ENCODE peak calls at places on chromosomes 6 and 20, in eight cellular contexts. One of them, this sample, is unnamed.

GRCh38 chr20:32484221-32485125 is 100.7 kb downstream of the NOL4L start:
- DNase-seq in AML-193: no peak
- DNase-seq in ascending aorta: no peak
- DNase-seq in thyroid gland: peak
- DNase-seq in CD4-positive, alpha-beta memory T cell: peak
- DNase-seq in activated CD4-positive, CD25-positive, alpha-beta regulatory T cell: no peak
- DNase-seq in skeletal muscle cell: no peak
- DNase-seq in effector memory CD8-positive, alpha-beta T cell: no peak
- DNase-seq in this sample: no peak

GRCh38 chr6:20652691-20653479 is 118.6 kb downstream of the CDKAL1 start:
- DNase-seq in AML-193: no peak
- DNase-seq in ascending aorta: no peak
- DNase-seq in thyroid gland: no peak
- DNase-seq in CD4-positive, alpha-beta memory T cell: no peak
- DNase-seq in activated CD4-positive, CD25-positive, alpha-beta regulatory T cell: no peak
- DNase-seq in skeletal muscle cell: no peak
- DNase-seq in effector memory CD8-positive, alpha-beta T cell: no peak
- DNase-seq in this sample: no peak

GRCh38 chr6:158087519-158087867 is 80.6 kb downstream of the SERAC1 start:
- DNase-seq in AML-193: no peak
- DNase-seq in ascending aorta: peak
- DNase-seq in thyroid gland: no peak
- DNase-seq in CD4-positive, alpha-beta memory T cell: no peak
- DNase-seq in activated CD4-positive, CD25-positive, alpha-beta regulatory T cell: no peak
- DNase-seq in skeletal muscle cell: no peak
- DNase-seq in effector memory CD8-positive, alpha-beta T cell: no peak
- DNase-seq in this sample: no peak

GRCh38 chr6:147900191-147900830 is 391.8 kb downstream of the SAMD5 start:
- DNase-seq in AML-193: no peak
- DNase-seq in ascending aorta: no peak
- DNase-seq in thyroid gland: no peak
- DNase-seq in CD4-positive, alpha-beta memory T cell: no peak
- DNase-seq in activated CD4-positive, CD25-positive, alpha-beta regulatory T cell: no peak
- DNase-seq in skeletal muscle cell: no peak
- DNase-seq in effector memory CD8-positive, alpha-beta T cell: no peak
- DNase-seq in this sample: no peak

GRCh38 chr6:114195736-114196403 is 147.0 kb downstream of the HS3ST5 start:
- DNase-seq in AML-193: no peak
- DNase-seq in ascending aorta: no peak
- DNase-seq in thyroid gland: no peak
- DNase-seq in CD4-positive, alpha-beta memory T cell: no peak
- DNase-seq in activated CD4-positive, CD25-positive, alpha-beta regulatory T cell: no peak
- DNase-seq in skeletal muscle cell: no peak
- DNase-seq in effector memory CD8-positive, alpha-beta T cell: no peak
- DNase-seq in this sample: no peak

GRCh38 chr6:33739611-33740010 is 7.1 kb downstream of the IP6K3 start:
- DNase-seq in AML-193: peak
- DNase-seq in ascending aorta: no peak
- DNase-seq in thyroid gland: no peak
- DNase-seq in CD4-positive, alpha-beta memory T cell: no peak
- DNase-seq in activated CD4-positive, CD25-positive, alpha-beta regulatory T cell: no peak
- DNase-seq in skeletal muscle cell: no peak
- DNase-seq in effector memory CD8-positive, alpha-beta T cell: no peak
- DNase-seq in this sample: no peak

GRCh38 chr20:36483919-36484808 is 57.2 kb upstream of the MYL9 start:
- DNase-seq in AML-193: no peak
- DNase-seq in ascending aorta: no peak
- DNase-seq in thyroid gland: peak
- DNase-seq in CD4-positive, alpha-beta memory T cell: no peak
- DNase-seq in activated CD4-positive, CD25-positive, alpha-beta regulatory T cell: no peak
- DNase-seq in skeletal muscle cell: no peak
- DNase-seq in effector memory CD8-positive, alpha-beta T cell: no peak
- DNase-seq in this sample: no peak

GRCh38 chr6:162177733-162178132 is 549.8 kb downstream of the PRKN start:
- DNase-seq in AML-193: no peak
- DNase-seq in ascending aorta: no peak
- DNase-seq in thyroid gland: peak
- DNase-seq in CD4-positive, alpha-beta memory T cell: no peak
- DNase-seq in activated CD4-positive, CD25-positive, alpha-beta regulatory T cell: no peak
- DNase-seq in skeletal muscle cell: peak
- DNase-seq in effector memory CD8-positive, alpha-beta T cell: no peak
- DNase-seq in this sample: no peak

GRCh38 chr20:38755324-38755910 is 7.2 kb downstream of the ACTR5 start:
- DNase-seq in AML-193: no peak
- DNase-seq in ascending aorta: no peak
- DNase-seq in thyroid gland: no peak
- DNase-seq in CD4-positive, alpha-beta memory T cell: no peak
- DNase-seq in activated CD4-positive, CD25-positive, alpha-beta regulatory T cell: no peak
- DNase-seq in skeletal muscle cell: no peak
- DNase-seq in effector memory CD8-positive, alpha-beta T cell: no peak
- DNase-seq in this sample: no peak

GRCh38 chr6:36616888-36617521 is 22.8 kb downstream of the SRSF3 start:
- DNase-seq in AML-193: no peak
- DNase-seq in ascending aorta: peak
- DNase-seq in thyroid gland: peak
- DNase-seq in CD4-positive, alpha-beta memory T cell: no peak
- DNase-seq in activated CD4-positive, CD25-positive, alpha-beta regulatory T cell: no peak
- DNase-seq in skeletal muscle cell: no peak
- DNase-seq in effector memory CD8-positive, alpha-beta T cell: no peak
- DNase-seq in this sample: no peak

GRCh38 chr6:75609639-75610590 is 8.2 kb downstream of the SENP6 start:
- DNase-seq in AML-193: no peak
- DNase-seq in ascending aorta: no peak
- DNase-seq in thyroid gland: no peak
- DNase-seq in CD4-positive, alpha-beta memory T cell: no peak
- DNase-seq in activated CD4-positive, CD25-positive, alpha-beta regulatory T cell: no peak
- DNase-seq in skeletal muscle cell: no peak
- DNase-seq in effector memory CD8-positive, alpha-beta T cell: no peak
- DNase-seq in this sample: peak

GRCh38 chr6:41657131-41658094 is 19.1 kb downstream of the MDFI start:
- DNase-seq in AML-193: no peak
- DNase-seq in ascending aorta: no peak
- DNase-seq in thyroid gland: no peak
- DNase-seq in CD4-positive, alpha-beta memory T cell: no peak
- DNase-seq in activated CD4-positive, CD25-positive, alpha-beta regulatory T cell: no peak
- DNase-seq in skeletal muscle cell: no peak
- DNase-seq in effector memory CD8-positive, alpha-beta T cell: no peak
- DNase-seq in this sample: no peak

GRCh38 chr20:59453634-59454241 is 150.6 kb upstream of the PHACTR3 start:
- DNase-seq in AML-193: no peak
- DNase-seq in ascending aorta: no peak
- DNase-seq in thyroid gland: no peak
- DNase-seq in CD4-positive, alpha-beta memory T cell: no peak
- DNase-seq in activated CD4-positive, CD25-positive, alpha-beta regulatory T cell: no peak
- DNase-seq in skeletal muscle cell: no peak
- DNase-seq in effector memory CD8-positive, alpha-beta T cell: no peak
- DNase-seq in this sample: no peak

GRCh38 chr6:75210885-75211739 is 5.3 kb upstream of the COL12A1 start:
- DNase-seq in AML-193: peak
- DNase-seq in ascending aorta: peak
- DNase-seq in thyroid gland: peak
- DNase-seq in CD4-positive, alpha-beta memory T cell: peak
- DNase-seq in activated CD4-positive, CD25-positive, alpha-beta regulatory T cell: peak
- DNase-seq in skeletal muscle cell: no peak
- DNase-seq in effector memory CD8-positive, alpha-beta T cell: peak
- DNase-seq in this sample: peak

GRCh38 chr6:43628392-43629103 is 516 bp downstream of the GTPBP2 start:
- DNase-seq in AML-193: peak
- DNase-seq in ascending aorta: peak
- DNase-seq in thyroid gland: peak
- DNase-seq in CD4-positive, alpha-beta memory T cell: peak
- DNase-seq in activated CD4-positive, CD25-positive, alpha-beta regulatory T cell: peak
- DNase-seq in skeletal muscle cell: no peak
- DNase-seq in effector memory CD8-positive, alpha-beta T cell: peak
- DNase-seq in this sample: peak

GRCh38 chr6:13079096-13079758 is 249.1 kb downstream of the TBC1D7 start:
- DNase-seq in AML-193: no peak
- DNase-seq in ascending aorta: no peak
- DNase-seq in thyroid gland: no peak
- DNase-seq in CD4-positive, alpha-beta memory T cell: no peak
- DNase-seq in activated CD4-positive, CD25-positive, alpha-beta regulatory T cell: no peak
- DNase-seq in skeletal muscle cell: no peak
- DNase-seq in effector memory CD8-positive, alpha-beta T cell: no peak
- DNase-seq in this sample: peak

GRCh38 chr6:31353508-31353907 is 3.5 kb downstream of the HLA-B start:
- DNase-seq in AML-193: no peak
- DNase-seq in ascending aorta: no peak
- DNase-seq in thyroid gland: no peak
- DNase-seq in CD4-positive, alpha-beta memory T cell: no peak
- DNase-seq in activated CD4-positive, CD25-positive, alpha-beta regulatory T cell: no peak
- DNase-seq in skeletal muscle cell: no peak
- DNase-seq in effector memory CD8-positive, alpha-beta T cell: peak
- DNase-seq in this sample: no peak

GRCh38 chr20:14245368-14245970 is 91.9 kb downstream of the FLRT3 start:
- DNase-seq in AML-193: no peak
- DNase-seq in ascending aorta: no peak
- DNase-seq in thyroid gland: no peak
- DNase-seq in CD4-positive, alpha-beta memory T cell: no peak
- DNase-seq in activated CD4-positive, CD25-positive, alpha-beta regulatory T cell: no peak
- DNase-seq in skeletal muscle cell: peak
- DNase-seq in effector memory CD8-positive, alpha-beta T cell: no peak
- DNase-seq in this sample: peak

GRCh38 chr20:32062776-32063170 is 10.7 kb downstream of the HCK start:
- DNase-seq in AML-193: peak
- DNase-seq in ascending aorta: peak
- DNase-seq in thyroid gland: no peak
- DNase-seq in CD4-positive, alpha-beta memory T cell: no peak
- DNase-seq in activated CD4-positive, CD25-positive, alpha-beta regulatory T cell: no peak
- DNase-seq in skeletal muscle cell: no peak
- DNase-seq in effector memory CD8-positive, alpha-beta T cell: no peak
- DNase-seq in this sample: peak

GRCh38 chr20:62707981-62708521 is 585 bp upstream of the NTSR1 start:
- DNase-seq in AML-193: no peak
- DNase-seq in ascending aorta: no peak
- DNase-seq in thyroid gland: no peak
- DNase-seq in CD4-positive, alpha-beta memory T cell: no peak
- DNase-seq in activated CD4-positive, CD25-positive, alpha-beta regulatory T cell: no peak
- DNase-seq in skeletal muscle cell: no peak
- DNase-seq in effector memory CD8-positive, alpha-beta T cell: no peak
- DNase-seq in this sample: no peak

GRCh38 chr6:10101551-10102252 is 313.2 kb downstream of the TFAP2A start:
- DNase-seq in AML-193: no peak
- DNase-seq in ascending aorta: no peak
- DNase-seq in thyroid gland: no peak
- DNase-seq in CD4-positive, alpha-beta memory T cell: no peak
- DNase-seq in activated CD4-positive, CD25-positive, alpha-beta regulatory T cell: no peak
- DNase-seq in skeletal muscle cell: no peak
- DNase-seq in effector memory CD8-positive, alpha-beta T cell: no peak
- DNase-seq in this sample: no peak

GRCh38 chr6:134936927-134937326 is 13.0 kb downstream of the ALDH8A1 start:
- DNase-seq in AML-193: no peak
- DNase-seq in ascending aorta: no peak
- DNase-seq in thyroid gland: no peak
- DNase-seq in CD4-positive, alpha-beta memory T cell: no peak
- DNase-seq in activated CD4-positive, CD25-positive, alpha-beta regulatory T cell: no peak
- DNase-seq in skeletal muscle cell: no peak
- DNase-seq in effector memory CD8-positive, alpha-beta T cell: no peak
- DNase-seq in this sample: peak

GRCh38 chr6:14439419-14439818 is 321.8 kb downstream of the CD83 start:
- DNase-seq in AML-193: no peak
- DNase-seq in ascending aorta: no peak
- DNase-seq in thyroid gland: no peak
- DNase-seq in CD4-positive, alpha-beta memory T cell: no peak
- DNase-seq in activated CD4-positive, CD25-positive, alpha-beta regulatory T cell: no peak
- DNase-seq in skeletal muscle cell: no peak
- DNase-seq in effector memory CD8-positive, alpha-beta T cell: no peak
- DNase-seq in this sample: no peak

GRCh38 chr20:45070932-45071632 is 29.8 kb downstream of the KCNS1 start:
- DNase-seq in AML-193: no peak
- DNase-seq in ascending aorta: no peak
- DNase-seq in thyroid gland: no peak
- DNase-seq in CD4-positive, alpha-beta memory T cell: no peak
- DNase-seq in activated CD4-positive, CD25-positive, alpha-beta regulatory T cell: no peak
- DNase-seq in skeletal muscle cell: no peak
- DNase-seq in effector memory CD8-positive, alpha-beta T cell: no peak
- DNase-seq in this sample: peak

GRCh38 chr6:30097902-30098606 is 14.8 kb downstream of the TRIM31 start:
- DNase-seq in AML-193: no peak
- DNase-seq in ascending aorta: no peak
- DNase-seq in thyroid gland: no peak
- DNase-seq in CD4-positive, alpha-beta memory T cell: peak
- DNase-seq in activated CD4-positive, CD25-positive, alpha-beta regulatory T cell: no peak
- DNase-seq in skeletal muscle cell: no peak
- DNase-seq in effector memory CD8-positive, alpha-beta T cell: no peak
- DNase-seq in this sample: no peak

GRCh38 chr6:35092362-35093117 is 48.6 kb downstream of the TCP11 start:
- DNase-seq in AML-193: no peak
- DNase-seq in ascending aorta: peak
- DNase-seq in thyroid gland: no peak
- DNase-seq in CD4-positive, alpha-beta memory T cell: no peak
- DNase-seq in activated CD4-positive, CD25-positive, alpha-beta regulatory T cell: no peak
- DNase-seq in skeletal muscle cell: peak
- DNase-seq in effector memory CD8-positive, alpha-beta T cell: no peak
- DNase-seq in this sample: peak

GRCh38 chr6:98529364-98529763 is 305.0 kb upstream of the POU3F2 start:
- DNase-seq in AML-193: no peak
- DNase-seq in ascending aorta: no peak
- DNase-seq in thyroid gland: no peak
- DNase-seq in CD4-positive, alpha-beta memory T cell: no peak
- DNase-seq in activated CD4-positive, CD25-positive, alpha-beta regulatory T cell: no peak
- DNase-seq in skeletal muscle cell: no peak
- DNase-seq in effector memory CD8-positive, alpha-beta T cell: no peak
- DNase-seq in this sample: no peak

GRCh38 chr6:7073082-7073783 is 34.5 kb upstream of the RREB1 start:
- DNase-seq in AML-193: no peak
- DNase-seq in ascending aorta: no peak
- DNase-seq in thyroid gland: no peak
- DNase-seq in CD4-positive, alpha-beta memory T cell: no peak
- DNase-seq in activated CD4-positive, CD25-positive, alpha-beta regulatory T cell: no peak
- DNase-seq in skeletal muscle cell: no peak
- DNase-seq in effector memory CD8-positive, alpha-beta T cell: no peak
- DNase-seq in this sample: no peak

GRCh38 chr20:21464916-21465315 is 48.9 kb downstream of the NKX2-2 start:
- DNase-seq in AML-193: no peak
- DNase-seq in ascending aorta: no peak
- DNase-seq in thyroid gland: no peak
- DNase-seq in CD4-positive, alpha-beta memory T cell: no peak
- DNase-seq in activated CD4-positive, CD25-positive, alpha-beta regulatory T cell: no peak
- DNase-seq in skeletal muscle cell: no peak
- DNase-seq in effector memory CD8-positive, alpha-beta T cell: no peak
- DNase-seq in this sample: no peak

GRCh38 chr6:26295691-26296555 is 69.1 kb upstream of the BTN3A2 start:
- DNase-seq in AML-193: no peak
- DNase-seq in ascending aorta: no peak
- DNase-seq in thyroid gland: no peak
- DNase-seq in CD4-positive, alpha-beta memory T cell: no peak
- DNase-seq in activated CD4-positive, CD25-positive, alpha-beta regulatory T cell: no peak
- DNase-seq in skeletal muscle cell: peak
- DNase-seq in effector memory CD8-positive, alpha-beta T cell: no peak
- DNase-seq in this sample: peak